ENCODE peak calls at places on chromosomes 12 and 14, in five cellular contexts. V, T, O, M and C are unnamed samples. For H3K9me3, the result is how much of the 10 kb centered on the place peaks cover.

GRCh38 chr12:58174316-58174715 is 232.9 kb downstream of the ATP23 start:
- DNase-seq in V (no peak), T (no peak), O (no peak), M (no peak), C (no peak)

GRCh38 chr12:25187781-25188180 is 7.2 kb downstream of the DNAI7 start:
- DNase-seq in V (no peak), T (no peak), O (no peak), M (no peak), C (no peak)

GRCh38 chr14:24941719-24942118 is 108.2 kb downstream of the STXBP6 start:
- DNase-seq in V (no peak), T (no peak), O (no peak), M (no peak), C (no peak)

GRCh38 chr14:64745511-64746041 is 41.4 kb downstream of the PLEKHG3 start:
- DNase-seq in V (no peak), T (no peak), O (no peak), M (no peak), C (no peak)

GRCh38 chr14:63435838-63436237 is 107.3 kb downstream of the PPP2R5E start:
- DNase-seq in V (peak), T (peak), O (no peak), M (peak), C (peak)

GRCh38 chr12:15899282-15899870 is 11.8 kb upstream of the DERA start:
- DNase-seq in V (no peak), T (no peak), O (no peak), M (no peak), C (peak)

GRCh38 chr12:77049767-77050353 is 15.5 kb downstream of the E2F7 start:
- DNase-seq in V (no peak), T (peak), O (no peak), M (no peak), C (peak)

GRCh38 chr12:85448548-85449139 is 168.6 kb downstream of the ALX1 start:
- DNase-seq in V (no peak), T (no peak), O (no peak), M (no peak), C (no peak)

GRCh38 chr12:55970775-55971174 is 3.1 kb upstream of the RAB5B start:
- DNase-seq in V (no peak), T (no peak), O (no peak), M (no peak), C (no peak)

GRCh38 chr14:38127784-38128183 is 79.9 kb upstream of the SSTR1 start:
- DNase-seq in V (no peak), T (no peak), O (no peak), M (no peak), C (no peak)

GRCh38 chr12:79267580-79267979 is 403.0 kb downstream of the SYT1 start:
- DNase-seq in V (no peak), T (no peak), O (no peak), M (no peak), C (no peak)

GRCh38 chr12:76152161-76152807 is 67.8 kb upstream of the NAP1L1 start:
- DNase-seq in V (no peak), T (no peak), O (no peak), M (no peak), C (no peak)

GRCh38 chr12:120183211-120183631 is 11.3 kb downstream of the GCN1 start:
- DNase-seq in V (no peak), T (no peak), O (no peak), M (no peak), C (no peak)

GRCh38 chr12:94149781-94150482 is 1.6 kb downstream of the PLXNC1 start:
- DNase-seq in V (no peak), T (peak), O (no peak), M (peak), C (no peak)

GRCh38 chr12:114904254-114905003 is 220.5 kb upstream of the TBX3 start:
- DNase-seq in V (no peak), T (no peak), O (no peak), M (no peak), C (no peak)

GRCh38 chr14:52360831-52361230 is 46.7 kb downstream of the PTGER2 start:
- DNase-seq in V (no peak), T (no peak), O (no peak), M (no peak), C (no peak)

GRCh38 chr12:26177303-26177702 is 18.1 kb upstream of the SSPN start:
- DNase-seq in V (no peak), T (no peak), O (no peak), M (no peak), C (no peak)

GRCh38 chr12:48216785-48217184 is 13.7 kb upstream of the OR10AD1 start:
- DNase-seq in V (no peak), T (no peak), O (no peak), M (no peak), C (no peak)

GRCh38 chr14:68359862-68360552 is 432.9 kb downstream of the ZFP36L1 start:
- DNase-seq in V (no peak), T (peak), O (no peak), M (peak), C (peak)

GRCh38 chr12:4279120-4279690 is 5.6 kb downstream of the CCND2 start:
- DNase-seq in V (no peak), T (no peak), O (no peak), M (peak), C (no peak)

GRCh38 chr12:31590730-31591307 is at the start of gene DENND5B:
- DNase-seq in V (no peak), T (peak), O (no peak), M (peak), C (peak)

GRCh38 chr12:80053048-80053790 is 46.1 kb upstream of the OTOGL start:
- DNase-seq in V (peak), T (peak), O (no peak), M (peak), C (no peak)

GRCh38 chr12:30417697-30418231 is 277.9 kb downstream of the IPO8 start:
- DNase-seq in V (no peak), T (no peak), O (no peak), M (no peak), C (no peak)

GRCh38 chr12:24553259-24553658 is 395.6 kb downstream of the BCAT1 start:
- DNase-seq in V (no peak), T (no peak), O (no peak), M (no peak), C (no peak)

GRCh38 chr14:55074662-55075061 is 23.2 kb downstream of the MAPK1IP1L start:
- DNase-seq in V (no peak), T (no peak), O (no peak), M (no peak), C (no peak)

GRCh38 chr14:23694085-23694975 is 58.2 kb downstream of the DHRS2 start:
- DNase-seq in V (no peak), T (no peak), O (no peak), M (no peak), C (no peak)

GRCh38 chr12:130162267-130162666 is at the start of gene FZD10:
- DNase-seq in V (no peak), T (peak), O (no peak), M (peak), C (no peak)

GRCh38 chr14:96592591-96593388 is 90.6 kb downstream of the PAPOLA start:
- DNase-seq in V (peak), T (no peak), O (no peak), M (no peak), C (peak)

DNA sequence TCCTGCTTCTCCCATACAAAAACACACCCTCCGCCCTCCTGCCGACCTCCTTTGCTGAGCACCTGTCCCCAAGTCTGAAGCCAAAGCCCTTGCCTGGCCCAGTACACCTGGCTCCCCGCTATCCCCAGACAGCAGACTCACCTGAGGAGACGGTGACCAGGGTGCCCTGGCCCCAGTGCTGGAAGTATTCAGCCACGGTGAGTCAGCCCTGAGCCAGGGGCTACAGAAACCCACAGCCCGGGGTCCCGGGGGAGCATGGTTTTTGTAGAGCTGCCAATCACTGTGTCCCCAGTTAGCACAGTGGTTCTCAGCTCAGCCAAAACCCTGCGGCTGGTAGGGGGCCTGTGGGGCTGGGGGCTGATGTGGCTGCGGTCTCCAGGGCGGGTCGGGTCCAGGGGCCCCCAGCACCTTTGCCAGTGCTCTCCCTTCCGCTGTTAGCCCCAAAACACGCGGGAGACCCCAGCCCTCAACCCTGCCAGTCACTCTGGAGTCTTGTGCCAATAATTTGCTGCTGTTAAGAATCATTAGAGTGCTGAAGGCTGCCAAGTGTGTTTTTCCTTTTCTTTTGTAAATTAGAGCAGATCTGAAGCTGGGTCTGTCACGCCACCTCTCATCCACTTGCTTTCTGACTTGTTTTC is 339.0 kb downstream of the TMEM121 start:
- DNase-seq in V (no peak), T (no peak), O (no peak), M (no peak), C (no peak)
- H3K9me3 ChIP-seq in V (under half), T (under half), O (under half), M (under half), C (under half)

GRCh38 chr14:94054401-94054800 is 26.6 kb downstream of the DDX24 start:
- DNase-seq in V (no peak), T (no peak), O (no peak), M (no peak), C (no peak)
- H3K9me3 ChIP-seq in V (under half), T (under half), O (under half), M (under half), C (under half)

GRCh38 chr12:34394211-34395055 is 372.1 kb downstream of the ALG10 start:
- DNase-seq in V (peak), T (peak), O (no peak), M (peak), C (no peak)

GRCh38 chr12:34396861-34397590 is 374.7 kb downstream of the ALG10 start:
- DNase-seq in V (peak), T (peak), O (no peak), M (peak), C (no peak)

GRCh38 chr12:34396006-34396860 is 373.9 kb downstream of the ALG10 start:
- DNase-seq in V (peak), T (no peak), O (no peak), M (peak), C (no peak)

GRCh38 chr12:34393821-34394150 is 371.5 kb downstream of the ALG10 start:
- DNase-seq in V (peak), T (no peak), O (no peak), M (peak), C (no peak)

DNA sequence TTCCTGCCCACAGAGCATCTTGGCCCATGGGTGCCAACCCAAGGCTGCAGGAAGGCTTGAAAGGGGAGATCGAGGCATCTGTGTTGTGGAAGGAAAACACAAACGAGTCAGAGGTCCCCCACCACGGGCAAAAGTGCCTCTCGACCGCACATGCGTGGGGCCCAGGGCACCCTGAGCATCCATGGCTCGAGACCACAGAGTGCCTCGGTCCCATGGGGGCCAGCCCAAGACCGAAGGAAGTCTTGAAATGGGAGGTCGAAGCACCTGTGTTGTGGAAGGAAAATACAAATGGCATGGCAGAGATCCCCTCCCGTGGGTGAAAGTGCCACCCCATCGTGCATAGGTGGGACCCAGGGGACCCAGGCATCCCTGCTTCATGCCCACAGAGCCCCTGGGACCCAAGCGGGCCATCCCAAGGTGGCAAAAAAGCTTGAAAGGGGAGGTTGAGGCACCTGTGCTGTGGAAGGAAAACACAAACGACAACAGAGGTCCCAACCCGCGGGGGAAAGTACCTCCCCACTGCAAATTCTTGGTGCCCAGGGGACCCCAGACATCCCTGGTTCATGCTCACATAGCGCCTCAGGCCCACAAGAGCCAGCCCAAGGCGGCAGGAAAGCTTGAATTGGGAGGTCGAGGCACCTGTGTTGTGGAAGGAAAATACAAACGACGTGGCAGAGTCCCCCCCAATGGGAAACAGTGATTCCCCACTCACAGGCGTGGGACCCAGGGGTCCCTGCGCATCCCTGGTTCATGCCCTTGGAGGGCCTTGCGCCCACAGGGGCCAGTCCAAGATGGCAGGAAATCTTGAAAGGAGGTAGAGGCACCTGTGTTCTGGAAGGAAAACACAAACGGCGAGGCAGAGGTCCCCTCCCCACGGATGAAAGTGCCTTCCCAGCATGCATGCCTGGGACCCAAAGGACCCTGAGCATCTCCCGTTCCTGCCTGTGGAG is 373.0 kb downstream of the ALG10 start:
- DNase-seq in V (peak), T (peak), O (no peak), M (peak), C (no peak)
- H3K9me3 ChIP-seq in V (under half), T (under half), O (half or more), M (under half), C (under half)

DNA sequence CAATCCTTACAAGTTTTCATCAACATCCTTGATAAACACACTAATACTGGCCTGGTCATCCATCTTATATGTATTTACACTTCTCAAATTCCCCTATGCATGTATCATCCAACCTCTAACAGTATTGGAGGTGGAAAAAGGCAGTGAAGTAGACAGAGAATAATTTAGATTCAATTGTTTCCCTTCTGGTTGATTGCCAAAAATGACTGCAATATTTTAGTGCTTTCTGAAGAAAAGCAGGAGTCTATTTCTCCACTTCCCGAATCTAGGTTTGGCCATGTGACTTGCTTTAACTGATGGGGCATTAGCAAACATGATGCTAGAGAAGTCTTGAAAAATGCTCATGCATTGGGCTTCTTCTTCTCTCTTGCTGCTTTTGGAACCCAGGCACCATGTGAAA is 78.2 kb upstream of the METAP2 start:
- DNase-seq in V (no peak), T (no peak), O (no peak), M (no peak), C (no peak)
- H3K9me3 ChIP-seq in V (under half), T (under half), O (under half), M (under half), C (under half)

DNA sequence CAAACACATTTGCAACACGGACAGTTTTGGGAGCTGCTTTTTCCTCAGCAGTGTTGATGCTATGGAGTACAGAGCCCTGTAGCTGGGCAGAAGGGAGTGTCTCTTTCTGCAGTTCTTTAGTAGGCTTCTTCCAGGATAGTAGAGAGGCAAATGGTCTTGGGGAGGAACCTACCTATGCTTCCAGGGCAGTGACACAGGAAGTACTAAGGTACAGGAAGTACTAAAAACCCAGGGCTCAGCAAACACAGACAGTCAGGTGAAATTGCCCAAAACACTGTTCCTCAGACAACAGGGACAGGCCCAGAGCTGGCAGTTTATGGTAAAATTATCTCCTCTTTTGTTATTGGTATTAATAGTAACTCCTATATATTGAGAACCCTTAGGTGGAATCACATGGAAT is 217.6 kb downstream of the TTC8 start:
- DNase-seq in V (no peak), T (no peak), O (no peak), M (no peak), C (no peak)
- H3K9me3 ChIP-seq in V (under half), T (under half), O (under half), M (under half), C (under half)

GRCh38 chr12:34399631-34400422 is 377.5 kb downstream of the ALG10 start:
- DNase-seq in V (peak), T (peak), O (no peak), M (peak), C (no peak)
- H3K9me3 ChIP-seq in V (under half), T (under half), O (half or more), M (under half), C (under half)

GRCh38 chr12:52759695-52760094 is 17.4 kb downstream of the KRT76 start:
- DNase-seq in V (no peak), T (no peak), O (no peak), M (no peak), C (peak)
- H3K9me3 ChIP-seq in V (under half), T (under half), O (under half), M (under half), C (under half)

DNA sequence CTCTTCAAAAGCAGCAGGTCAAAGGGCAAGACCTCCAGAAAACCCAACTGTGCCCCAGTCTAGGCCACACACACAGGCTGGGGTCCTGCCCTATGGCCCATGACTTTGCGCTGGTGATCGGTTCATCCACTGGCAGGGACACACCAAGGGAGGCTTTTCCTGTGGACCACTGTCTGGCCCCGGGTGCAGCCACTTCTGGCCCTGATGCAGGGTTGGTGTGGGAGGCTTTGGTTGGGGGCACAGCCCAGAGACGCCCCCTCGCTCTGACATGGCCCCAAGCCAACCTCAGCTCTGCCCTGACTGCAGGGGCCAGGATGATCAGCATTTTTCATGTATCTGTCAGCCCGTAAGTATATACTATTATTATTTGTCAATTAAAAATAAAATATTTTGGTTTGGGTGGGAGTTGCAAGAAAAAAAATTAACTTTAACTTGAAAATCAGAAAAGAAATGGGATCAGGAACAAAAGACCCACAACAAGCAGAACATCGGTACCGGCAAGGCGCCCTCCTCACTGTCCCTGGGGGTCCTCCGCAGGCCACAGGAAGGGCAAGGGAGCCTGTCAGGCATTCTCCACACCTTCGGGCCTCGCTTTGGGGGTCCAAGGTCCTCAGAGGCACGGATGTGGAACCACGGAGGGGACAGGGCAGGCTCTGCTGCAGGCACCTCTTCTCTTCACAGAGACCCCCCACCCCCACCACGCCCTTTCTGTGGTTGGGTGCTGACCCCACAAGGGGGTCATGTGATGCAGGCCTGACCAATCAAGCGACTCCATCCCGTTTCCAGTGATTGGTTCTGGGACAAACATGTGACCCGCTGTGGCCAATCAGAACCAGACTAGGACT is 181.5 kb upstream of the SFSWAP start:
- DNase-seq in V (no peak), T (no peak), O (no peak), M (no peak), C (no peak)
- H3K9me3 ChIP-seq in V (under half), T (under half), O (under half), M (under half), C (under half)

GRCh38 chr12:34218193-34219045 is 196.1 kb downstream of the ALG10 start:
- DNase-seq in V (no peak), T (peak), O (no peak), M (peak), C (peak)
- H3K9me3 ChIP-seq in V (under half), T (under half), O (under half), M (under half), C (under half)

DNA sequence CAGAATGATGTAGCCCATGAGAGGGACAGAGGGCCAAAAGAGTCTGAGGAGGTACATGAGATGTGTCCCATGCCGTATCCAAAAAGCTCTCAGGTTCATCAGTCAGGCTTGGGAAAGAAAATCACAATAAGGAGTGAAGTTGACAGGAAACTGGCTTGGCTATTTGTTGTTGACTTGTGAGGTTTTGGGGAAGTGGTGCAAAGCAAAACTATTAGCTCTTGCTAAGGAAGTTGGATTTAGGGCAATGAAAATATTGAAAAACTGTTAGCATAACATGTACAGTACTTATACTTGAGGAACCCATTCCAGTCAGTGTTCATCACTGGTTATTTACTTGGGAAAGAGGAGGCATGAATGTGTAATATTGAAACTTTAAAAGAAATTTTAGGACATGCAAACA is 145.9 kb downstream of the DUSP6 start:
- DNase-seq in V (no peak), T (no peak), O (no peak), M (no peak), C (no peak)
- H3K9me3 ChIP-seq in V (under half), T (under half), O (under half), M (under half), C (under half)